ENCODE peak calls at places on chromosomes 3 and 15, in four cellular contexts. F, N, X and L are unnamed samples. For H3K79me1, the result is how much of the 10 kb centered on the place peaks cover.

GRCh38 chr15:48408337-48408736 is 77.1 kb downstream of the DUT start:
- DNase-seq in X (no peak), N (no peak), F (no peak), L (no peak)

GRCh38 chr3:24686764-24687163 is 192.1 kb upstream of the THRB start:
- DNase-seq in X (no peak), N (peak), F (no peak), L (no peak)

GRCh38 chr15:91308209-91308608 is 208.2 kb downstream of the SV2B start:
- DNase-seq in N (no peak), X (no peak), F (no peak), L (no peak)

GRCh38 chr3:11558461-11558903 is 85.2 kb downstream of the VGLL4 start:
- DNase-seq in N (no peak), F (no peak), X (no peak), L (no peak)

GRCh38 chr3:42772670-42773408 is at the start of gene CCDC13:
- DNase-seq in X (peak), N (peak), F (peak), L (peak)

GRCh38 chr3:149977391-149977790 is 6.7 kb upstream of the PFN2 start:
- DNase-seq in X (no peak), F (no peak), N (no peak), L (no peak)

GRCh38 chr3:188950832-188951489 is 220.8 kb upstream of the TPRG1 start:
- DNase-seq in F (no peak), X (no peak), N (peak), L (no peak)

GRCh38 chr15:74742422-74742821 is 6.2 kb upstream of the CYP1A2 start:
- DNase-seq in X (no peak), F (no peak), N (no peak), L (no peak)

GRCh38 chr15:91803260-91803659 is 50.2 kb upstream of the SLCO3A1 start:
- DNase-seq in N (no peak), F (no peak), X (no peak), L (no peak)

GRCh38 chr3:151871639-151872468 is 1.6 kb upstream of the SUCNR1 start:
- DNase-seq in F (no peak), X (no peak), N (no peak), L (no peak)

GRCh38 chr15:42275780-42276395 is 2.7 kb upstream of the TMEM87A start:
- DNase-seq in N (no peak), F (no peak), X (no peak), L (no peak)

GRCh38 chr3:12897537-12898289 is 56.3 kb upstream of the RPL32 start:
- DNase-seq in X (no peak), F (no peak), N (no peak), L (no peak)

DNA sequence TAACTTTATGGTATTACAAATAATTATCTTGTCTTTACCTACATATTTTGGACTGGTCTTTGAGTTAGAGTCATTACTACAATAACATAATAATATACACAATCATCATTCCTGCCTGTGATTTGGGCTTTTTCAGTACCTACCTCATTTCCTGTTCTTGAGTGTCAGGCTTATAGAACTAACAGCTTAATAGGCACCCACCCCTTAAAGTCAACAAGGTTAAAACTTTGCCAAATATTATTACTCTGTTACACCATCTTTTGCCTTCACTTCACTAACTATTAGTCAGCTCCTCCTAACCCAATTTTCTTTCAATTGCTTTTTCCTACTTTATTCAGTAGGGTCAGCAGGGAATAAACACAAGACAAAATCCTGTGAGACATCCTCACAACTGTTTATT is 488.7 kb upstream of the AGTR1 start:
- DNase-seq in N (no peak), F (no peak), X (no peak), L (no peak)
- H3K79me1 ChIP-seq in N (under half), F (under half), X (under half), L (under half)

GRCh38 chr3:192566706-192567290 is 160.5 kb downstream of the FGF12 start:
- DNase-seq in N (peak), F (peak), X (peak), L (peak)
- H3K56ac ChIP-seq in N (no peak), F (no peak), X (no peak), L (no peak)

GRCh38 chr3:134373278-134373941 is 837 bp downstream of the AMOTL2 start:
- DNase-seq in X (peak), N (peak), F (peak), L (peak)
- H3K79me1 ChIP-seq in X (under half), N (under half), F (under half), L (under half)

GRCh38 chr3:170021083-170021482 is 16.7 kb upstream of the GPR160 start:
- DNase-seq in N (no peak), F (no peak), X (no peak), L (peak)
- H3K56ac ChIP-seq in N (no peak), F (no peak), X (no peak), L (no peak)

DNA sequence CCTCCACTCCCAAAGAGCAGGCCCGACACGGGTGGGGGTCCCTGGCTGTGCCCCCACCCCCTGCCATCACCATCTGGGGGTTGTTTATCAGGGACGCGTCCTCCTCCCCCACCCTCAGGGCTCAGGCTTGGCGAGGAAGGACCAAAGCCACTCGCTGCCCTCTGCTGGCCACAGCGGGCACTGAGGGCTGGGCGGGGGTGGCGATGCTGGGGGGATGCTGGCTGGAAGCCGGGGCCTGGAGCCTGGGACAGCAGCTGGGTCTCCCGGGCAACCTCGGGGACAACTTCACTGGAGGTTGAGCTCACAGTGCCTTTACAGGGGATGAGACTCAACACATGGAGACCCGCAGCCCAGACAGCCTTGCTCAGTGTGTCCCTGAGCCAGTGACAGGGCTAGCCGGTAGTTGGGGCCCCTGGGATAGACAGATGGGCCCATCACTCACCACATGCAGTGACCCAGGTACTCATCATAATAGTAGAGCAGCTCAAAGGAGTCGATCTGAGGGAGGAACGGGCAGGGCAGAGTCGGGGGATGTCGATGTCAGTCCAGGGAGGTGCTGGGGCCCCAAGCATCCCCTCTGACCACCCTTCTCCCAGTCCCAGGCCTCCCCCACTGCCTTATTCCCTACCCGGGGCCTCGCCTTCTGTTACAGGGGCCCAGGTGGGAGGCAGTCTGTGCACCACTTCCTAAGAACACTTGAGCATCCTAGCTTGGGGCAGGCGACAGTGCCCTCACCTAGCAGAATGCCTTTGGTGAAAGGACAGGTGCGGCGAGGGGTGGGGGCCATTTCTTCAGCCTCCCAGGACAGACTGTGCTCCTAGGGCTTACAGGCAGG is 5.9 kb upstream of the CALML4 start:
- DNase-seq in X (peak), N (peak), F (peak), L (peak)
- H3K79me1 ChIP-seq in X (under half), N (under half), F (under half), L (under half)

GRCh38 chr15:70475439-70475781 is 287.9 kb downstream of the UACA start:
- DNase-seq in F (no peak), X (no peak), N (no peak), L (no peak)
- H3K56ac ChIP-seq in F (no peak), X (no peak), N (peak), L (no peak)

DNA sequence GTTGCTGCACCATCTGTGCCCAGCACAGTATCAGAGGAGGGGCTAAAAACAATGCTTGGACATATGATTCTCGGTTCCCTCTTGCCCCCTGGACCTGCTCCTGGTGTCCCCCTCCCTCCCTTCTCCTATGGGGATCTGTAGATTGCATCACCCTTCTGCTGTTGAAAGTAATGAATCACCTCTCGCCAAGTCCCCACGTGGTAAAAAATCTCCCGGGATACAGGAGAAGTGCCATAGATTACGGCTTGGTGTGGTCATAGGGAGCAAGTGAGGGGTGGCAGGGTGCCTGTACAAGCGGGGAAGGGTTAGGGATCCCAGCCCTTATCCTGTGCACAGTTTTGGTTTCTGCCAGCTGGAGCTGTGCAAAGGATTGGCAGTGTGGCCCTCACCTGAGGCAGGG is 37.7 kb downstream of the AMOTL2 start:
- DNase-seq in N (peak), F (no peak), X (no peak), L (peak)
- H3K79me1 ChIP-seq in N (under half), F (under half), X (under half), L (under half)

GRCh38 chr3:169850618-169851017 is 19.1 kb downstream of the LRRC31 start:
- DNase-seq in F (no peak), N (no peak), X (no peak), L (no peak)

GRCh38 chr3:169846458-169847193 is 23.1 kb downstream of the LRRC31 start:
- DNase-seq in F (no peak), N (peak), X (peak), L (peak)

GRCh38 chr3:169848741-169849140 is 21.0 kb downstream of the LRRC31 start:
- DNase-seq in N (no peak), F (no peak), X (no peak), L (no peak)

DNA sequence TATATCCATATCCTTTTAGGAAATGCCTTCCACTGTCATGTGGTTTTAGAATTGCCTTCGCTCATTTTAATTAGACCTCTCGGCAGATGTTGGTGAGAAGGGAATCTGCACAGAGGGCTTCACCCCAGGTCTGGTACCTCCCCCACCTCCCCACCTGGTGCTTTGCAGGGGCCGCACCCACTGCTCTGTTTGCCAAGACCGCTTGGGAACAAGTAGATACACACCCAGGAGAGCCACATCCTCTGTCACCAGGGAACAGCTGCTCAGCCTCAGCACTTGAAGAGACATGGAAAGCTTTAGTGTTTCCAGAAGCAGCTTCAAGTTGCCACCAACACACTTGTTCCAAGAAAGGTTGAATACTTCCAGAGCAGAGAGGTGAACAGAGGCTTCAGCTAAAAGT is 21.8 kb downstream of the LRRC31 start:
- DNase-seq in N (no peak), X (no peak), F (no peak), L (no peak)
- H3K56ac ChIP-seq in N (no peak), X (no peak), F (no peak), L (no peak)

GRCh38 chr3:126992776-126993175 is 9.9 kb downstream of the PLXNA1 start:
- DNase-seq in F (no peak), N (no peak), X (no peak), L (no peak)
- H3K79me1 ChIP-seq in F (under half), N (half or more), X (under half), L (under half)

GRCh38 chr3:63966007-63966406 is 53.8 kb upstream of the SCAANT1 start:
- DNase-seq in F (no peak), N (no peak), X (no peak), L (no peak)

GRCh38 chr3:63968612-63969350 is 54.5 kb downstream of the PSMD6 start:
- DNase-seq in X (no peak), F (no peak), N (peak), L (no peak)

GRCh38 chr3:63966871-63967270 is 54.7 kb upstream of the SCAANT1 start:
- DNase-seq in F (no peak), X (no peak), N (no peak), L (peak)

GRCh38 chr3:63969866-63970265 is 53.4 kb downstream of the PSMD6 start:
- DNase-seq in F (no peak), N (no peak), X (no peak), L (no peak)

DNA sequence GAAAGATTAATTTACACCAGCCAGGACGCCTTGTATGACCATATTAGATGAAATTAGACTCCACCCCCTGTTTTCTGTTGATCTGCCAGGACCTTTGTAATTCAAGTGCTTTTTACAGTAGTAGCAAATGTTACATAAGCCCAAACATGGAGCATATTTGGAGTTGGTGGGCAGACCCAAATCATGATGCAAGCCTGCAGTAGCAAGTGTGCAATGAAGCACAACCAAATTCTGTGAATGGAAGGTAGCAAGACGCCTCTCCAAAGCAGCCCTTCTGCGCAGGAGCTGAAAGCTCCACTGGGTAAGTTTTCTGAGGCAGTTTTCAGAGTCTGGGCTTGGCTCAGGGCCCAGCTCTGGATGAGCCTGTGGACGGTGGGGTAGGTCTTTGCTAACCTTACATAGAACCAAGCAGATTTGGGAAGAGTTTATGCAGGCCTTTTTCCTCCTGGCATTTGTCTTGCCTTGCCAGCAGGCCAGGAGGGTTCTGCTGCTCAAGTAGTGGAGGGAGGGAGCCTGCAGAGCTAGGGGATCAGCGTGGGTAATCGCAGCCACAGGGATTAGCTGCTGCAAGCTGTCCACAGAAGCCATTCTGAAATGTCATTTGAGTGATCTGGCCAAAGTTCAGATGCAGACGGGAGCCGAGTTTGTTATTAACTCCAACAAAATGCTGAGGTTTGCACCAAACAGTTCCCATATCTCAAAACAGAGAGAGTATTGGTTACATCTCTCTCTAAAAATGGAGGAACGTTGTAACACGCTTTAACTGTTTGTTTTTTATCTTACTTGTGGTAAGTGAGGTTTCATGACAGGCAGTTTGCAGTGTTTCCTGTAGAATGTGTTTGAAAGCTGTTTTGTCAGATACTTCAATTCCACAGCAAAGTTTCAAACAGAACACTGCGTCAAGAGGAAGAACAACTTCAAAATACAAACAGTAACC is 55.4 kb downstream of the PSMD6 start:
- DNase-seq in N (peak), F (no peak), X (no peak), L (no peak)
- H3K56ac ChIP-seq in N (no peak), F (no peak), X (no peak), L (peak)